ENCODE peak calls at places on chromosome 22, in eight cellular contexts. M is amygdala, X is midbrain, L is ovary, D is Karpas-422, Q is AG10803, W is ureter, Y is NCI-H1417 treated with DMSO at 0.1 percent for 48 hours. N is an unnamed sample.

GRCh38 chr22:37781434-37782059 is 26.2 kb upstream of the GCAT start:
- DNase-seq in L (peak), Q (no peak), M (no peak), D (peak), Y (no peak), X (no peak), W (no peak), N (no peak)

GRCh38 chr22:45162531-45162930 is 1.2 kb upstream of the NUP50 start:
- DNase-seq in Y (no peak), L (no peak), X (no peak), D (no peak), W (no peak), Q (no peak), M (no peak), N (no peak)

GRCh38 chr22:26616650-26617049 is 1.2 kb downstream of the CRYBB1 start:
- DNase-seq in X (no peak), W (no peak), L (no peak), D (no peak), Y (no peak), Q (no peak), M (no peak), N (no peak)

GRCh38 chr22:30649430-30650007 is 13.9 kb downstream of the SLC35E4 start:
- DNase-seq in D (no peak), M (no peak), X (no peak), W (peak), L (peak), Q (peak), Y (no peak), N (peak)

GRCh38 chr22:28111501-28111900 is 192.4 kb upstream of the PITPNB start:
- DNase-seq in L (no peak), M (no peak), W (no peak), Y (no peak), D (no peak), X (no peak), Q (peak), N (no peak)

GRCh38 chr22:44353063-44353440 is 40.3 kb upstream of the SHISAL1 start:
- DNase-seq in D (no peak), W (no peak), Y (no peak), X (no peak), Q (no peak), M (no peak), L (peak), N (no peak)

GRCh38 chr22:30866811-30867271 is 101.7 kb downstream of the MORC2 start:
- DNase-seq in X (no peak), M (no peak), L (peak), Y (no peak), D (peak), Q (no peak), W (no peak), N (no peak)

GRCh38 chr22:50675553-50676199 is 3.1 kb downstream of the SHANK3 start:
- DNase-seq in M (no peak), W (no peak), Q (no peak), Y (no peak), L (no peak), D (no peak), X (no peak), N (no peak)

GRCh38 chr22:25818541-25818940 is 76.6 kb downstream of the MYO18B start:
- DNase-seq in D (no peak), M (no peak), L (no peak), X (no peak), W (no peak), Y (no peak), Q (no peak), N (no peak)

GRCh38 chr22:24580276-24580675 is 12.6 kb downstream of the LRRC75B start:
- DNase-seq in W (no peak), L (no peak), Q (peak), D (no peak), X (no peak), M (no peak), Y (no peak), N (no peak)

GRCh38 chr22:49934891-49935557 is 16.6 kb downstream of the CRELD2 start:
- DNase-seq in Q (peak), D (peak), Y (no peak), X (peak), W (peak), M (no peak), L (peak), N (peak)

GRCh38 chr22:26617251-26618199 is at the start of gene CRYBB1:
- DNase-seq in Q (peak), L (no peak), D (no peak), X (no peak), Y (no peak), M (no peak), W (no peak), N (no peak)

GRCh38 chr22:32950366-32950765 is 107.8 kb downstream of the SYN3 start:
- DNase-seq in M (no peak), X (no peak), D (no peak), L (no peak), Y (no peak), W (no peak), Q (no peak), N (no peak)

GRCh38 chr22:50600967-50601668 is 525 bp downstream of the MAPK8IP2 start:
- DNase-seq in Q (no peak), X (no peak), Y (no peak), L (no peak), M (no peak), D (no peak), W (no peak), N (no peak)

GRCh38 chr22:36830601-36831000 is 13.8 kb upstream of the PVALB start:
- DNase-seq in Y (no peak), D (no peak), L (no peak), Q (no peak), W (no peak), X (no peak), M (no peak), N (no peak)

GRCh38 chr22:42026705-42027104 is 28.1 kb downstream of the WBP2NL start:
- DNase-seq in D (no peak), X (no peak), Q (no peak), Y (no peak), M (no peak), L (no peak), W (no peak), N (no peak)

GRCh38 chr22:32964411-32965057 is 93.6 kb downstream of the SYN3 start:
- DNase-seq in D (no peak), L (no peak), X (no peak), Y (no peak), W (no peak), M (no peak), Q (no peak), N (no peak)

GRCh38 chr22:22716136-22716535 is 71.7 kb downstream of the GGTLC2 start:
- DNase-seq in D (no peak), X (no peak), L (no peak), Q (no peak), Y (no peak), W (no peak), M (no peak), N (no peak)

GRCh38 chr22:31970490-31971444 is 26.4 kb downstream of the YWHAH start:
- DNase-seq in Y (peak), L (peak), X (peak), D (peak), W (peak), M (peak), Q (peak), N (peak)

GRCh38 chr22:45678961-45679912 is 7.6 kb downstream of the ATXN10 start:
- DNase-seq in X (no peak), Y (no peak), W (no peak), M (no peak), Q (peak), L (no peak), D (no peak), N (no peak)

GRCh38 chr22:19566599-19567382 is 42.6 kb upstream of the CLDN5 start:
- DNase-seq in X (no peak), Q (no peak), L (no peak), D (no peak), Y (no peak), W (no peak), M (no peak), N (no peak)

GRCh38 chr22:38858492-38858891 is 13.5 kb downstream of the CBX6 start:
- DNase-seq in D (no peak), M (no peak), Y (no peak), L (no peak), X (no peak), W (no peak), Q (no peak), N (no peak)

GRCh38 chr22:42280836-42281235 is 10.4 kb upstream of the TCF20 start:
- DNase-seq in M (no peak), W (no peak), Q (no peak), L (peak), Y (no peak), X (no peak), D (no peak), N (no peak)

GRCh38 chr22:27358096-27358870 is 443.3 kb downstream of the MN1 start:
- DNase-seq in L (no peak), W (no peak), M (no peak), Q (no peak), D (no peak), Y (no peak), X (no peak), N (no peak)

N was measured in myocyte.